ENCODE peak calls at places on chromosomes 16 and 17, in five cellular contexts. One of them, this sample, is unnamed.

GRCh38 chr17:29764748-29765147 is 142.0 kb upstream of the CORO6 start:
- DNase-seq in neural progenitor cell: no peak
- DNase-seq in heart left ventricle: no peak
- DNase-seq in GM12878: no peak
- DNase-seq in AG09319: no peak
- DNase-seq in this sample: no peak

GRCh38 chr17:32191306-32191705 is 49.0 kb downstream of the RHOT1 start:
- DNase-seq in neural progenitor cell: no peak
- DNase-seq in heart left ventricle: no peak
- DNase-seq in GM12878: no peak
- DNase-seq in AG09319: no peak
- DNase-seq in this sample: no peak

GRCh38 chr17:7951143-7951792 is 19.3 kb downstream of the CNTROB start:
- DNase-seq in neural progenitor cell: no peak
- DNase-seq in heart left ventricle: no peak
- DNase-seq in GM12878: peak
- DNase-seq in AG09319: no peak
- DNase-seq in this sample: no peak

GRCh38 chr16:844638-845348 is 44.3 kb upstream of the GNG13 start:
- DNase-seq in neural progenitor cell: no peak
- DNase-seq in heart left ventricle: no peak
- DNase-seq in GM12878: no peak
- DNase-seq in AG09319: no peak
- DNase-seq in this sample: no peak

GRCh38 chr16:4008116-4008515 is 108.1 kb downstream of the ADCY9 start:
- DNase-seq in neural progenitor cell: no peak
- DNase-seq in heart left ventricle: no peak
- DNase-seq in GM12878: no peak
- DNase-seq in AG09319: no peak
- DNase-seq in this sample: no peak

GRCh38 chr17:31517524-31517923 is 126.0 kb downstream of the RAB11FIP4 start:
- DNase-seq in neural progenitor cell: peak
- DNase-seq in heart left ventricle: no peak
- DNase-seq in GM12878: no peak
- DNase-seq in AG09319: no peak
- DNase-seq in this sample: no peak

GRCh38 chr16:77273-77806 is 685 bp upstream of the MPG start:
- DNase-seq in neural progenitor cell: peak
- DNase-seq in heart left ventricle: peak
- DNase-seq in GM12878: no peak
- DNase-seq in AG09319: no peak
- DNase-seq in this sample: peak

GRCh38 chr16:11833951-11834695 is 17.2 kb downstream of the RSL1D1 start:
- DNase-seq in neural progenitor cell: no peak
- DNase-seq in heart left ventricle: no peak
- DNase-seq in GM12878: no peak
- DNase-seq in AG09319: peak
- DNase-seq in this sample: no peak

GRCh38 chr17:50328926-50329325 is 17.0 kb upstream of the XYLT2 start:
- DNase-seq in neural progenitor cell: no peak
- DNase-seq in heart left ventricle: no peak
- DNase-seq in GM12878: no peak
- DNase-seq in AG09319: no peak
- DNase-seq in this sample: no peak

GRCh38 chr17:82911822-82912221 is 72.0 kb upstream of the ZNF750 start:
- DNase-seq in neural progenitor cell: no peak
- DNase-seq in heart left ventricle: no peak
- DNase-seq in GM12878: no peak
- DNase-seq in AG09319: no peak
- DNase-seq in this sample: no peak

GRCh38 chr17:65442691-65443090 is 118.8 kb downstream of the AXIN2 start:
- DNase-seq in neural progenitor cell: no peak
- DNase-seq in heart left ventricle: no peak
- DNase-seq in GM12878: no peak
- DNase-seq in AG09319: no peak
- DNase-seq in this sample: no peak

GRCh38 chr17:60095381-60095780 is 16.7 kb upstream of the HEATR6 start:
- DNase-seq in neural progenitor cell: no peak
- DNase-seq in heart left ventricle: no peak
- DNase-seq in GM12878: no peak
- DNase-seq in AG09319: no peak
- DNase-seq in this sample: no peak

GRCh38 chr16:84593825-84594724 is 23.8 kb downstream of the COTL1 start:
- DNase-seq in neural progenitor cell: no peak
- DNase-seq in heart left ventricle: no peak
- DNase-seq in GM12878: peak
- DNase-seq in AG09319: no peak
- DNase-seq in this sample: peak

GRCh38 chr16:46947900-46948547 is 25.4 kb downstream of the DNAJA2 start:
- DNase-seq in neural progenitor cell: peak
- DNase-seq in heart left ventricle: no peak
- DNase-seq in GM12878: peak
- DNase-seq in AG09319: no peak
- DNase-seq in this sample: no peak

GRCh38 chr17:59361386-59361785 is 29.9 kb downstream of the YPEL2 start:
- DNase-seq in neural progenitor cell: no peak
- DNase-seq in heart left ventricle: no peak
- DNase-seq in GM12878: no peak
- DNase-seq in AG09319: peak
- DNase-seq in this sample: no peak

GRCh38 chr16:72371307-72372081 is 199.5 kb upstream of the PMFBP1 start:
- DNase-seq in neural progenitor cell: peak
- DNase-seq in heart left ventricle: no peak
- DNase-seq in GM12878: no peak
- DNase-seq in AG09319: no peak
- DNase-seq in this sample: no peak

GRCh38 chr16:46885960-46886763 is 2.0 kb downstream of the GPT2 start:
- DNase-seq in neural progenitor cell: peak
- DNase-seq in heart left ventricle: no peak
- DNase-seq in GM12878: no peak
- DNase-seq in AG09319: no peak
- DNase-seq in this sample: no peak

GRCh38 chr17:30992551-30992950 is 21.7 kb downstream of the RNF135 start:
- DNase-seq in neural progenitor cell: no peak
- DNase-seq in heart left ventricle: no peak
- DNase-seq in GM12878: no peak
- DNase-seq in AG09319: no peak
- DNase-seq in this sample: no peak

GRCh38 chr17:74763565-74764387 is 12.4 kb downstream of the NAT9 start:
- DNase-seq in neural progenitor cell: peak
- DNase-seq in heart left ventricle: no peak
- DNase-seq in GM12878: no peak
- DNase-seq in AG09319: no peak
- DNase-seq in this sample: peak

GRCh38 chr16:57567691-57568090 is 25.2 kb downstream of the ADGRG5 start:
- DNase-seq in neural progenitor cell: no peak
- DNase-seq in heart left ventricle: no peak
- DNase-seq in GM12878: no peak
- DNase-seq in AG09319: no peak
- DNase-seq in this sample: no peak

GRCh38 chr16:61233718-61234117 is 802.5 kb downstream of the CDH8 start:
- DNase-seq in neural progenitor cell: no peak
- DNase-seq in heart left ventricle: no peak
- DNase-seq in GM12878: no peak
- DNase-seq in AG09319: no peak
- DNase-seq in this sample: no peak

GRCh38 chr17:74345433-74346241 is 16.0 kb downstream of the BTBD17 start:
- DNase-seq in neural progenitor cell: no peak
- DNase-seq in heart left ventricle: no peak
- DNase-seq in GM12878: no peak
- DNase-seq in AG09319: no peak
- DNase-seq in this sample: no peak

GRCh38 chr16:69132424-69133252 is at the start of the genes CHTF8 and UTP4:
- DNase-seq in neural progenitor cell: peak
- DNase-seq in heart left ventricle: peak
- DNase-seq in GM12878: no peak
- DNase-seq in AG09319: peak
- DNase-seq in this sample: peak

GRCh38 chr16:8849411-8850011 is 19.3 kb downstream of the CARHSP1 start:
- DNase-seq in neural progenitor cell: no peak
- DNase-seq in heart left ventricle: no peak
- DNase-seq in GM12878: no peak
- DNase-seq in AG09319: no peak
- DNase-seq in this sample: peak

GRCh38 chr17:8079291-8080207 is 8.0 kb downstream of the ALOX12B start:
- DNase-seq in neural progenitor cell: peak
- DNase-seq in heart left ventricle: peak
- DNase-seq in GM12878: no peak
- DNase-seq in AG09319: no peak
- DNase-seq in this sample: peak

GRCh38 chr17:4105232-4105631 is 37.6 kb downstream of the ZZEF1 start:
- DNase-seq in neural progenitor cell: no peak
- DNase-seq in heart left ventricle: no peak
- DNase-seq in GM12878: no peak
- DNase-seq in AG09319: no peak
- DNase-seq in this sample: no peak

GRCh38 chr17:65053354-65053881 is 3.1 kb downstream of the GNA13 start:
- DNase-seq in neural progenitor cell: no peak
- DNase-seq in heart left ventricle: no peak
- DNase-seq in GM12878: no peak
- DNase-seq in AG09319: no peak
- DNase-seq in this sample: no peak